ENCODE peak calls at places on chromosomes 11 and 22, in four cellular contexts. S is sigmoid colon, N is uterus, M is upper lobe of right lung. B is an unnamed sample.

GRCh38 chr22:38802671-38803121 is 8.8 kb upstream of the DNAL4 start:
- DNase-seq in M (no peak), S (peak; percentile 85), N (peak; percentile 58), B (peak; percentile 52)

GRCh38 chr11:8906629-8907028 is 4.4 kb upstream of the AKIP1 start:
- DNase-seq in N (no peak), S (no peak), M (no peak), B (no peak)

GRCh38 chr11:59263225-59263894 is 50.6 kb upstream of the MPEG1 start:
- DNase-seq in M (no peak), S (no peak), N (no peak), B (peak; percentile 85)

GRCh38 chr11:12792590-12792989 is 118.4 kb downstream of the TEAD1 start:
- DNase-seq in N (no peak), S (no peak), M (no peak), B (no peak)

GRCh38 chr11:113828186-113828585 is 47.2 kb downstream of the USP28 start:
- DNase-seq in S (no peak), M (no peak), N (no peak), B (no peak)

GRCh38 chr11:79503028-79503427 is 62.2 kb upstream of the TENM4 start:
- DNase-seq in M (no peak), S (no peak), N (peak; percentile 29), B (peak; percentile 69)

GRCh38 chr11:113859665-113860064 is 15.7 kb downstream of the USP28 start:
- DNase-seq in N (no peak), M (no peak), S (no peak), B (no peak)

GRCh38 chr22:29947410-29948387 is 64.7 kb downstream of the MTMR3 start:
- DNase-seq in N (no peak), M (no peak), S (no peak), B (no peak)

GRCh38 chr11:21460082-21460481 is 732.8 kb upstream of the ANO5 start:
- DNase-seq in M (no peak), N (no peak), S (no peak), B (no peak)

GRCh38 chr11:27300974-27301373 is 62.0 kb downstream of the CCDC34 start:
- DNase-seq in M (no peak), N (no peak), S (no peak), B (no peak)

GRCh38 chr11:36187618-36188017 is 101.6 kb downstream of the COMMD9 start:
- DNase-seq in S (no peak), M (no peak), N (no peak), B (no peak)

GRCh38 chr22:47370448-47371262 is 608.2 kb downstream of the TBC1D22A start:
- DNase-seq in S (no peak), M (no peak), N (peak; percentile 8), B (peak; percentile 17)

GRCh38 chr22:37913233-37913721 is 7.2 kb downstream of the MICALL1 start:
- DNase-seq in M (no peak), S (no peak), N (no peak), B (no peak)

GRCh38 chr11:16977136-16978020 is 36.8 kb downstream of the PLEKHA7 start:
- DNase-seq in S (no peak), M (no peak), N (no peak), B (no peak)

GRCh38 chr22:19046719-19047609 is 75.2 kb downstream of the DGCR2 start:
- DNase-seq in M (peak; percentile 33), N (no peak), S (no peak), B (no peak)

GRCh38 chr11:73331138-73331916 is 23.3 kb downstream of the ARHGEF17 start:
- DNase-seq in S (no peak), M (no peak), N (peak; percentile 68), B (peak; percentile 92)

GRCh38 chr22:50303848-50304527 is 3.5 kb downstream of the PLXNB2 start:
- DNase-seq in N (peak; percentile 60), M (peak; percentile 87), S (peak; percentile 88), B (peak; percentile 87)

GRCh38 chr22:19941365-19942070 is at the start of the genes COMT and TXNRD2:
- DNase-seq in N (peak; percentile 73), S (peak; percentile 82), M (peak; percentile 90), B (no peak)

GRCh38 chr11:61728066-61728939 is 24.1 kb upstream of the MYRF start:
- DNase-seq in N (no peak), S (no peak), M (no peak), B (no peak)

GRCh38 chr22:48478529-48479265 is 1349.0 kb downstream of the BRD1 start:
- DNase-seq in M (no peak), N (no peak), S (no peak), B (peak; percentile 22)

GRCh38 chr11:12119502-12119901 is 9.1 kb downstream of the MICAL2 start:
- DNase-seq in M (no peak), S (no peak), N (no peak), B (no peak)

GRCh38 chr11:92251980-92252379 is 27.4 kb downstream of the FAT3 start:
- DNase-seq in N (no peak), S (no peak), M (no peak), B (no peak)

GRCh38 chr11:34299962-34300350 is 57.9 kb downstream of the ABTB2 start:
- DNase-seq in M (no peak), S (no peak), N (no peak), B (no peak)

GRCh38 chr11:1479006-1479677 is 7.4 kb downstream of the MOB2 start:
- DNase-seq in S (peak; percentile 67), N (peak; percentile 13), M (peak; percentile 58), B (no peak)

GRCh38 chr22:31332886-31333285 is 13.3 kb downstream of the PATZ1 start:
- DNase-seq in S (no peak), M (no peak), N (no peak), B (no peak)

GRCh38 chr22:47175761-47176359 is 413.4 kb downstream of the TBC1D22A start:
- DNase-seq in N (peak; percentile 12), S (peak; percentile 64), M (peak; percentile 63), B (peak; percentile 29)

GRCh38 chr11:62555464-62556092 is 9.0 kb upstream of the AHNAK start:
- DNase-seq in M (no peak), N (no peak), S (peak; percentile 76), B (no peak)

GRCh38 chr22:40520562-40520961 is 116.0 kb downstream of the MRTFA start:
- DNase-seq in S (no peak), N (no peak), M (no peak), B (no peak)

GRCh38 chr22:40519284-40519947 is 117.1 kb downstream of the MRTFA start:
- DNase-seq in S (no peak), M (no peak), N (no peak), B (no peak)

GRCh38 chr22:40519948-40520331 is 116.6 kb downstream of the MRTFA start:
- DNase-seq in S (no peak), N (no peak), M (no peak), B (no peak)

GRCh38 chr22:40517631-40518030 is 118.9 kb downstream of the MRTFA start:
- DNase-seq in N (no peak), M (no peak), S (no peak), B (no peak)

GRCh38 chr22:40518840-40519239 is 117.7 kb downstream of the MRTFA start:
- DNase-seq in M (no peak), S (no peak), N (no peak), B (no peak)
- H3K27ac ChIP-seq in M (no peak overlapping the region), S (no peak overlapping the region), N (no peak overlapping the region), B (no peak overlapping the region)

GRCh38 chr11:68135161-68135560 is 14.0 kb upstream of the CHKA start:
- DNase-seq in M (no peak), N (no peak), S (peak; percentile 5), B (no peak)
- H3K9me3 ChIP-seq in M (no peaks in the 10 kb centered on the region), N (no peaks in the 10 kb centered on the region), S (no peaks in the 10 kb centered on the region), B (peaks cover 44% of the 10 kb centered on the region)

GRCh38 chr22:33875316-33875715 is 45.0 kb downstream of the LARGE1 start:
- DNase-seq in N (no peak), M (no peak), S (no peak), B (no peak)
- H3K4me3 ChIP-seq in N (no peak overlapping the region), M (no peak overlapping the region), S (no peak overlapping the region), B (no peak overlapping the region)

GRCh38 chr11:120547301-120547700 is 35.8 kb downstream of the GRIK4 start:
- DNase-seq in S (no peak), M (no peak), N (no peak), B (no peak)
- H3K27ac ChIP-seq in S (peak overlapping the region; percentile 51), M (peak overlapping the region; percentile 75), N (peak overlapping the region; percentile 28), B (no peak overlapping the region)

GRCh38 chr11:3635641-3636375 is 6.0 kb downstream of the ART5 start:
- DNase-seq in S (no peak), N (no peak), M (no peak), B (peak; percentile 22)

GRCh38 chr11:3626250-3626960 is 15.4 kb downstream of the ART5 start:
- DNase-seq in N (no peak), S (peak; percentile 78), M (peak; percentile 81), B (peak; percentile 62)

GRCh38 chr11:3627291-3627690 is 14.5 kb downstream of the ART5 start:
- DNase-seq in N (no peak), S (no peak), M (no peak), B (no peak)

GRCh38 chr11:3632070-3632660 is 9.6 kb downstream of the ART5 start:
- DNase-seq in M (peak; percentile 19), N (no peak), S (no peak), B (peak; percentile 20)

DNA sequence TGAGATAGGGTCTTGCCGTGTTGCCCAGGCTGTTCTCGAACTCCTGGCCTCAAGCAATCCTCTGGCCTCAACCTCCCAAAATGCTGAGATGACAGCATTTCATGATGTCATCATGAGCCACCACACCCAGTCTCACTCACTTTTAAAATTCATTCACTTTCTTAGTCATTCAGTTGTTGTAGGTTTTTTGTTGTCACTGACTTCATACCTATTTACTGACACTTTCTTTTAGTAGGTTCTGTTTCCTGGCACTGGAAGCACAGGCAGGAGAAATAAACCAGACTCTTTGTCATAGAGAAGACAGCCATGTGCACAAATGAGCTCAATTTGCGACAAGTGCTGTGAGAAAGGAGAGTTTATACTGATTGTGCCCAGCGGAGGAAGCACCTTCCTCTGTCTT is 10.5 kb downstream of the ART5 start:
- DNase-seq in M (no peak), N (no peak), S (no peak), B (no peak)
- H3K9me3 ChIP-seq in M (no peaks in the 10 kb centered on the region), N (no peaks in the 10 kb centered on the region), S (no peaks in the 10 kb centered on the region), B (no peaks in the 10 kb centered on the region)

B was measured in endodermal cell.